ENCODE peak calls at places on chromosome 18, in five cellular contexts. W is glutamatergic neuron, T is OCI-LY7, L is transverse colon, Z is fibroblast of lung. P is an unnamed sample.

GRCh38 chr18:13216092-13216582 is 2.4 kb upstream of the LDLRAD4 start:
- DNase-seq in W (peak), T (peak), L (peak), Z (peak), P (peak)

GRCh38 chr18:23743733-23744333 is 54.6 kb downstream of the LAMA3 start:
- DNase-seq in W (no peak), T (no peak), L (no peak), Z (no peak), P (no peak)

GRCh38 chr18:7488571-7488970 is 78.5 kb upstream of the PTPRM start:
- DNase-seq in W (no peak), T (no peak), L (no peak), Z (no peak), P (no peak)

GRCh38 chr18:9323750-9324445 is 10.7 kb upstream of the TWSG1 start:
- DNase-seq in W (no peak), T (no peak), L (no peak), Z (peak), P (peak)

GRCh38 chr18:23421277-23421676 is 31.8 kb upstream of the RIOK3 start:
- DNase-seq in W (no peak), T (no peak), L (peak), Z (no peak), P (no peak)

GRCh38 chr18:12911025-12911927 is 27.2 kb upstream of the PTPN2 start:
- DNase-seq in W (peak), T (no peak), L (peak), Z (peak), P (peak)

GRCh38 chr18:45280486-45281263 is 334.6 kb upstream of the SLC14A2 start:
- DNase-seq in W (no peak), T (no peak), L (no peak), Z (no peak), P (no peak)

GRCh38 chr18:7177131-7177744 is 53.7 kb upstream of the LRRC30 start:
- DNase-seq in W (peak), T (peak), L (no peak), Z (peak), P (peak)

GRCh38 chr18:35507192-35507591 is 9.4 kb upstream of the INO80C start:
- DNase-seq in W (no peak), T (no peak), L (no peak), Z (no peak), P (no peak)

GRCh38 chr18:37188016-37188791 is 359.3 kb downstream of the KIAA1328 start:
- DNase-seq in W (no peak), T (no peak), L (no peak), Z (no peak), P (peak)

GRCh38 chr18:28725876-28726275 is 548.9 kb upstream of the CDH2 start:
- DNase-seq in W (no peak), T (no peak), L (no peak), Z (no peak), P (peak)

GRCh38 chr18:21004721-21005120 is 106.9 kb downstream of the ROCK1 start:
- DNase-seq in W (no peak), T (no peak), L (no peak), Z (peak), P (peak)

GRCh38 chr18:21826641-21827302 is 86.2 kb downstream of the MIB1 start:
- DNase-seq in W (no peak), T (no peak), L (no peak), Z (no peak), P (no peak)

GRCh38 chr18:3186678-3187658 is 32.8 kb downstream of the MYOM1 start:
- DNase-seq in W (no peak), T (peak), L (no peak), Z (peak), P (peak)

GRCh38 chr18:23752796-23753195 is 63.5 kb downstream of the LAMA3 start:
- DNase-seq in W (no peak), T (no peak), L (no peak), Z (no peak), P (no peak)

GRCh38 chr18:79589601-79590091 is 90.0 kb upstream of the CTDP1 start:
- DNase-seq in W (peak), T (no peak), L (no peak), Z (no peak), P (no peak)

GRCh38 chr18:5895300-5895885 is at the start of gene TMEM200C:
- DNase-seq in W (peak), T (no peak), L (no peak), Z (peak), P (no peak)

GRCh38 chr18:30302181-30302580 is 740.4 kb downstream of the DSC3 start:
- DNase-seq in W (no peak), T (no peak), L (no peak), Z (no peak), P (no peak)

GRCh38 chr18:77059294-77059916 is 73.2 kb downstream of the MBP start:
- DNase-seq in W (peak), T (peak), L (no peak), Z (peak), P (peak)

GRCh38 chr18:37334494-37335125 is 231.0 kb downstream of the CELF4 start:
- DNase-seq in W (no peak), T (no peak), L (no peak), Z (peak), P (peak)

GRCh38 chr18:22346342-22346967 is 71.3 kb downstream of the CTAGE1 start:
- DNase-seq in W (no peak), T (no peak), L (peak), Z (peak), P (peak)

GRCh38 chr18:9619545-9619944 is 5.2 kb upstream of the PPP4R1 start:
- DNase-seq in W (no peak), T (no peak), L (no peak), Z (peak), P (peak)

GRCh38 chr18:40437517-40437916 is 1517.5 kb upstream of the PIK3C3 start:
- DNase-seq in W (no peak), T (no peak), L (no peak), Z (peak), P (no peak)
- TF ChIP-seq CTCF in W (no peak), T (no peak), L (no peak), Z (no peak), P (no peak)

GRCh38 chr18:32764611-32765244 is 8.1 kb downstream of the KLHL14 start:
- DNase-seq in W (no peak), T (no peak), L (no peak), Z (no peak), P (no peak)

GRCh38 chr18:32759768-32760167 is 13.1 kb downstream of the KLHL14 start:
- DNase-seq in W (no peak), T (no peak), L (no peak), Z (no peak), P (no peak)

GRCh38 chr18:32760391-32760790 is 12.4 kb downstream of the KLHL14 start:
- DNase-seq in W (no peak), T (peak), L (peak), Z (no peak), P (no peak)

GRCh38 chr18:32763306-32763705 is 9.5 kb downstream of the KLHL14 start:
- DNase-seq in W (no peak), T (no peak), L (no peak), Z (no peak), P (no peak)

GRCh38 chr18:32761231-32761785 is 11.5 kb downstream of the KLHL14 start:
- DNase-seq in W (no peak), T (peak), L (no peak), Z (no peak), P (no peak)
- TF ChIP-seq CTCF in W (no peak), T (no peak), L (no peak), Z (no peak), P (no peak)

DNA sequence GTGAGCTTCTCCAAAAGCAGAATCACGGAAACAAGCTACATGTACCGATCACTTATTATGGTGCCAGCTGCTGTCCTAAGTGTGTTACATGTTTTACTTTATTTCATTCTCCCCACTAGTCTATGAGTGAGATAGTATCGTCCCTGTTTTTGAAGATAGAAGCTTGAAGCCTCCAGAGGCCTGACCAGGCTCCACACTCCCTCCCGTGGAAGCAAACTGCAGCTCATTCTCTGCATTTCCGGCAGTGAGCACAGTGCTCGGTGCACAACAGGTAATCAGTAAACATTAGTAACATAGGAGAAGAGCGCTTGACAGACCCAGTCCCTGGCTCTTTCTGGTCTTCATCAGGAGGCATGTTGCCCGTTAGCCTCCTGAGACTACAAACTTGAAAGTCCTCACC is 72.9 kb downstream of the ZBTB7C start:
- DNase-seq in W (no peak), T (no peak), L (no peak), Z (no peak), P (peak)
- TF ChIP-seq CTCF in W (no peak), T (no peak), L (no peak), Z (no peak), P (peak)

DNA sequence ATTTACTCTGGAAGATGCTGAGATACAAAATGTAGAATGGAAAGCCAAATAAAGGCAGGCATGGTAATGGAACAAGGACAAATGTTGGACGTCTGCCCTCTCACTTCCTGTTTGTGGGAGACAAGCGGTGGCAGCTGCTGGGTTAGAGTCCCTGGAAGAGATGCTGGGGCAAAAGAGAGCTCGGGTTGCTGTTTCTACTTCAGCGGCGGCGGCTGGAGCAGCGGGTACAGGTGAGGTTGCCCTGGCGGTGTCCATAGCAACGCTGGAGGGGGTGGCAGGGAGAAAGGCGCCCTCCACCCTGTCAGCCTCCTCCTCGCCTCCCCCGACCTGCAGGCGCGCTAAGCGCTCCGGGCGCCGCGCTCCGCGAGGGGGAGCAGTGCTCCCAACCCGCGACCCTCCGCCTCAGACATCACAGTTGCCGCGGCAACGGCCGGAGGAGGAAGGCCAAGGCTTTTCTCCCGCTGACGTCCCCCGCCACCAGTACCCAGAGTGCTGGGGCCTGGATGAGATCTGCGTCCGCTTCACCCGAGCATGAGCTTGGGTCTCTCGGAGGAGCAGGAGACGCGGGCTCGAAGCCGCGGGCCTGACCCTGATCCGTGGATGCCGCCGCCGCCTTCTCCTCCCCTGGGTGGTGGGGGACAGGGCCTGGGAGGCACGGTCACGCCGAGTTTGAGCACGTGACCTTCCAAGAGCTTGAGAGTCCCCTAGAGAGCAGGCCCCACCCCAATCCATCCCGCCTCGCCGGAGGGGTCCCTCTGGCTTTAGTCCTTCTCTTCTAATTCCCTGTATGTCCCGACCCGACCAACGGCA is 65.6 kb downstream of the NOL4 start:
- DNase-seq in W (peak), T (no peak), L (no peak), Z (peak), P (peak)
- TF ChIP-seq CTCF in W (no peak), T (no peak), L (no peak), Z (no peak), P (no peak)

DNA sequence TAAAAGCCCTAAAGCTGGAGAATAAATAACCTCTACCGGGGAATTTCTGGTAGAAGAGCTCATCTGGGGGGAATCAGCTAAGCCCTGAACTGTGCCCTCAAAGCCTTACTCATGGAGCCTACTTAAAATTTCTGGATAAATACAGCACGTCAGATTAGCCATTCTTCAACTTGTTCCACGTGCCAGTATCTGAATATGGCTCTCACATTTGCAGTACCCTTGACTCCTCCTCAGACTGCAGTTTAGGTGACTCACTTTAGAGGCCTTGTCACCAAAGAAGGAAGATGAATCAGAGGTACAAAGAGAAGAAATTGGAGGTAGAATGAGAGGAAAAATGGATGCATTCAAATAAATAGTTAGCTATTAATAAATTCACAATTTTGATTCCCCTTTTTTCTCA is 34.6 kb upstream of the POTEC start:
- DNase-seq in W (no peak), T (no peak), L (no peak), Z (no peak), P (no peak)
- TF ChIP-seq CTCF in W (no peak), T (no peak), L (no peak), Z (no peak), P (no peak)

GRCh38 chr18:49250819-49251388 is 209.5 kb downstream of the DYM start:
- DNase-seq in W (no peak), T (peak), L (no peak), Z (peak), P (peak)
- TF ChIP-seq CTCF in W (no peak), T (peak), L (peak), Z (peak), P (peak)

P was measured in fibroblast of mammary gland.